ENCODE peak calls at places on chromosomes 4 and X, in five cellular contexts. K is dorsolateral prefrontal cortex; A is K562; L is activated naive CD8-positive, alpha-beta T cell treated with anti-CD3 and anti-CD28 coated beads, Interleukin-2, amount 50 U/mL, for 16 hours; I is GM06990. C is an unnamed sample.

GRCh38 chrX:45667666-45668065 is 467.0 kb upstream of the DIPK2B start:
- DNase-seq in K (no peak), L (no peak), A (no peak), I (no peak), C (no peak)

GRCh38 chr4:1987721-1988326 is 20.9 kb downstream of the NELFA start:
- DNase-seq in A (no peak), I (no peak), K (no peak), L (no peak), C (no peak)

GRCh38 chr4:102614801-102615200 is 113.6 kb downstream of the NFKB1 start:
- DNase-seq in I (no peak), L (no peak), K (no peak), A (no peak), C (no peak)

GRCh38 chr4:181939199-181939945 is 303.8 kb upstream of the TENM3 start:
- DNase-seq in A (no peak), I (no peak), K (no peak), L (no peak), C (no peak)

GRCh38 chr4:167652267-167652666 is 418.0 kb upstream of the SPOCK3 start:
- DNase-seq in L (no peak), K (no peak), A (no peak), I (no peak), C (no peak)

GRCh38 chr4:147336252-147336651 is 144.6 kb upstream of the EDNRA start:
- DNase-seq in K (no peak), I (no peak), A (no peak), L (no peak), C (no peak)

GRCh38 chr4:149465941-149466340 is 349.7 kb downstream of the IQCM start:
- DNase-seq in L (no peak), K (no peak), I (no peak), A (no peak), C (no peak)

GRCh38 chr4:123234966-123235365 is 161.6 kb upstream of the SPRY1 start:
- DNase-seq in I (no peak), A (no peak), K (no peak), L (no peak), C (no peak)

GRCh38 chr4:38957947-38958346 is 74.3 kb downstream of the TMEM156 start:
- DNase-seq in L (no peak), I (no peak), A (no peak), K (no peak), C (no peak)

GRCh38 chrX:47690175-47690574 is 31.2 kb upstream of the UXT start:
- DNase-seq in A (peak; percentile 19), L (no peak), I (no peak), K (no peak), C (no peak)

GRCh38 chr4:145482209-145483021 is 762 bp downstream of the SMAD1 start:
- DNase-seq in I (peak; percentile 58), K (peak; percentile 31), A (no peak), L (peak; percentile 65), C (peak; percentile 59)

GRCh38 chr4:13919021-13919441 is 291.5 kb upstream of the BOD1L1 start:
- DNase-seq in I (no peak), K (no peak), A (no peak), L (no peak), C (no peak)

GRCh38 chr4:94453534-94453963 is 1.8 kb downstream of the PDLIM5 start:
- DNase-seq in A (peak; percentile 34), L (no peak), I (no peak), K (no peak), C (no peak)

GRCh38 chr4:153120235-153120634 is 84.0 kb upstream of the TRIM2 start:
- DNase-seq in L (no peak), K (no peak), A (no peak), I (no peak), C (no peak)

GRCh38 chrX:50180073-50180940 is 20.5 kb downstream of the AKAP4 start:
- DNase-seq in I (no peak), L (no peak), A (peak; percentile 60), K (no peak), C (peak; percentile 20)

GRCh38 chrX:30141966-30142365 is 73.4 kb upstream of the MAGEB2 start:
- DNase-seq in L (no peak), I (no peak), A (peak; percentile 55), K (no peak), C (peak; percentile 2)

GRCh38 chr4:6696611-6697010 is 2.9 kb downstream of the S100P start:
- DNase-seq in L (no peak), I (no peak), A (no peak), K (no peak), C (no peak)

GRCh38 chrX:149499766-149500165 is 5.3 kb downstream of the IDS start:
- DNase-seq in A (no peak), L (no peak), I (no peak), K (no peak), C (no peak)

GRCh38 chr4:2255501-2256155 is 6.3 kb downstream of the MXD4 start:
- DNase-seq in K (peak; percentile 21), A (no peak), I (peak; percentile 4), L (no peak), C (no peak)

GRCh38 chr4:3245676-3246075 is 3.3 kb upstream of the MSANTD1 start:
- DNase-seq in K (no peak), I (no peak), L (no peak), A (no peak), C (no peak)

GRCh38 chr4:683982-684571 is 4.9 kb downstream of the SLC49A3 start:
- DNase-seq in L (no peak), I (peak; percentile 46), A (peak; percentile 83), K (peak; percentile 77), C (peak; percentile 86)

GRCh38 chr4:94582517-94582916 is 130.8 kb downstream of the PDLIM5 start:
- DNase-seq in I (no peak), L (no peak), K (no peak), A (no peak), C (no peak)

GRCh38 chr4:31234494-31234893 is 514.3 kb downstream of the PCDH7 start:
- DNase-seq in I (peak; percentile 9), L (no peak), K (no peak), A (no peak), C (no peak)

GRCh38 chr4:85807247-85807915 is 332.4 kb downstream of the ARHGAP24 start:
- DNase-seq in I (no peak), L (no peak), K (no peak), A (no peak), C (no peak)

GRCh38 chr4:154024097-154024496 is 235.2 kb upstream of the SFRP2 start:
- DNase-seq in K (no peak), L (no peak), I (no peak), A (peak; percentile 42), C (no peak)

GRCh38 chrX:154398668-154399526 is 720 bp downstream of the RPL10 start:
- DNase-seq in K (peak; percentile 85), I (peak; percentile 76), A (peak; percentile 92), L (peak; percentile 68), C (peak; percentile 38)

GRCh38 chr4:128309585-128309984 is 22.0 kb upstream of the PGRMC2 start:
- DNase-seq in L (no peak), K (no peak), A (no peak), I (no peak), C (no peak)

GRCh38 chr4:73311428-73311827 is 52.8 kb upstream of the ANKRD17 start:
- DNase-seq in L (no peak), I (no peak), K (no peak), A (peak; percentile 16), C (no peak)

GRCh38 chr4:184215709-184216328 is 1.9 kb downstream of the ENPP6 start:
- DNase-seq in K (peak; percentile 59), A (no peak), L (no peak), I (no peak), C (no peak)

GRCh38 chrX:135543924-135544323 is 23.5 kb downstream of the INTS6L start:
- DNase-seq in L (no peak), I (no peak), K (no peak), A (peak; percentile 56), C (no peak)

GRCh38 chr4:55912249-55912648 is 36.5 kb upstream of the CEP135 start:
- DNase-seq in L (no peak), I (no peak), A (no peak), K (no peak), C (no peak)